ENCODE peak calls at places on chromosomes 11 and 22, in four cellular contexts. Y is H1, X is IMR-90, P is H9. I is an unnamed sample.

GRCh38 chr22:42834177-42834949 is 22.7 kb downstream of the ARFGAP3 start:
- DNase-seq in P (no peak), X (no peak), Y (no peak), I (no peak)

GRCh38 chr11:123054301-123055065 is 7.5 kb downstream of the HSPA8 start:
- DNase-seq in X (peak; percentile 73), P (peak; percentile 42), Y (no peak), I (peak; percentile 84)

GRCh38 chr22:27456696-27457503 is 344.7 kb downstream of the MN1 start:
- DNase-seq in X (peak; percentile 93), P (no peak), Y (no peak), I (peak; percentile 57)

GRCh38 chr11:18261721-18262120 is 4.3 kb upstream of the SAA1 start:
- DNase-seq in X (no peak), P (no peak), Y (no peak), I (no peak)

GRCh38 chr11:117584056-117584830 is 212.8 kb downstream of the DSCAML1 start:
- DNase-seq in X (peak; percentile 2), P (no peak), Y (no peak), I (no peak)

GRCh38 chr11:34160791-34161190 is 55.4 kb downstream of the NAT10 start:
- DNase-seq in Y (no peak), X (no peak), P (no peak), I (no peak)

GRCh38 chr11:19474954-19475811 is 234.4 kb upstream of the E2F8 start:
- DNase-seq in X (no peak), P (no peak), Y (no peak), I (peak; percentile 33)

GRCh38 chr11:34345012-34345804 is 12.6 kb downstream of the ABTB2 start:
- DNase-seq in X (peak; percentile 66), P (peak; percentile 18), Y (no peak), I (no peak)

GRCh38 chr11:25766332-25767015 is 565.5 kb upstream of the ANO3 start:
- DNase-seq in P (no peak), X (no peak), Y (no peak), I (no peak)

GRCh38 chr22:27597703-27598444 is 203.7 kb downstream of the MN1 start:
- DNase-seq in P (no peak), Y (no peak), X (no peak), I (peak; percentile 62)

GRCh38 chr11:112172362-112172994 is 2.8 kb upstream of the BCO2 start:
- DNase-seq in P (no peak), X (peak; percentile 69), Y (no peak), I (no peak)

GRCh38 chr22:25027959-25028840 is 75.7 kb downstream of the KIAA1671 start:
- DNase-seq in X (no peak), P (peak; percentile 76), Y (peak; percentile 88), I (peak; percentile 67)

GRCh38 chr11:67248653-67249052 is 17.6 kb upstream of the GRK2 start:
- DNase-seq in Y (no peak), X (no peak), P (no peak), I (peak; percentile 37)

GRCh38 chr11:103877221-103877620 is 159.2 kb upstream of the DDI1 start:
- DNase-seq in X (peak; percentile 16), Y (no peak), P (no peak), I (peak; percentile 35)

GRCh38 chr22:39938509-39938908 is 21.7 kb upstream of the TMA7B start:
- DNase-seq in X (no peak), Y (no peak), P (no peak), I (no peak)

GRCh38 chr11:3809624-3809928 is 1.2 kb downstream of the PGAP2 start:
- DNase-seq in Y (no peak), X (no peak), P (no peak), I (peak; percentile 27)

GRCh38 chr22:49450521-49450920 is 377.2 kb downstream of the BRD1 start:
- DNase-seq in P (peak; percentile 61), Y (no peak), X (no peak), I (peak; percentile 92)

GRCh38 chr11:82906236-82906635 is 4.7 kb downstream of the DDIAS start:
- DNase-seq in X (peak; percentile 43), P (no peak), Y (no peak), I (peak; percentile 22)

GRCh38 chr11:47259178-47259977 is 1.6 kb downstream of the NR1H3 start:
- DNase-seq in X (peak; percentile 30), Y (peak; percentile 85), P (peak; percentile 82), I (peak; percentile 92)

GRCh38 chr11:35211952-35212351 is 73.0 kb downstream of the CD44 start:
- DNase-seq in P (no peak), Y (no peak), X (no peak), I (no peak)

GRCh38 chr11:33690290-33691050 is 10.2 kb downstream of the C11orf91 start:
- DNase-seq in X (peak; percentile 99), P (no peak), Y (no peak), I (no peak)

GRCh38 chr11:102111011-102111786 is 952 bp downstream of the YAP1 start:
- DNase-seq in Y (peak; percentile 90), X (peak; percentile 81), P (peak; percentile 91), I (peak; percentile 96)

GRCh38 chr22:46219650-46220049 is 30.4 kb downstream of the CDPF1 start:
- DNase-seq in P (no peak), X (no peak), Y (no peak), I (no peak)

GRCh38 chr11:46315033-46315738 is 32.1 kb upstream of the DGKZ start:
- DNase-seq in X (peak; percentile 71), P (peak; percentile 93), Y (peak; percentile 95), I (peak; percentile 96)

GRCh38 chr11:70910835-70911234 is 341.5 kb downstream of the SHANK2 start:
- DNase-seq in Y (no peak), P (no peak), X (no peak), I (no peak)

GRCh38 chr11:102957953-102958352 is 2.4 kb upstream of the MMP13 start:
- DNase-seq in X (no peak), P (no peak), Y (no peak), I (no peak)

GRCh38 chr11:93216511-93217121 is 18.8 kb upstream of the SLC36A4 start:
- DNase-seq in X (no peak), P (no peak), Y (no peak), I (no peak)

GRCh38 chr11:119426142-119426541 is 3.2 kb upstream of the THY1 start:
- DNase-seq in P (no peak), X (no peak), Y (no peak), I (peak; percentile 13)

GRCh38 chr11:123493393-123494063 is 63.5 kb downstream of the GRAMD1B start:
- DNase-seq in Y (no peak), P (peak; percentile 44), X (no peak), I (peak; percentile 76)

GRCh38 chr11:64150481-64151239 is 15.3 kb downstream of the MACROD1 start:
- DNase-seq in P (no peak), X (no peak), Y (no peak), I (no peak)

GRCh38 chr11:134571301-134571700 is 159.3 kb upstream of the B3GAT1 start:
- DNase-seq in X (no peak), P (no peak), Y (peak; percentile 42), I (no peak)

GRCh38 chr11:95536049-95536448 is 253.5 kb downstream of the FAM76B start:
- DNase-seq in P (no peak), Y (no peak), X (no peak), I (no peak)

GRCh38 chr22:44620129-44620840 is 81.7 kb upstream of the PRR5 start:
- DNase-seq in Y (peak; percentile 91), P (peak; percentile 87), X (peak; percentile 50), I (peak; percentile 96)

GRCh38 chr11:38252620-38253019 is 1654.6 kb upstream of the RAG2 start:
- DNase-seq in Y (no peak), X (no peak), P (no peak), I (no peak)

GRCh38 chr11:128765571-128766530 is 72.0 kb downstream of the FLI1 start:
- DNase-seq in Y (no peak), P (no peak), X (no peak), I (no peak)
- H3K56ac ChIP-seq in Y (no peak overlapping the region), P (no peak overlapping the region), X (no peak overlapping the region), I (no peak overlapping the region)

GRCh38 chr22:17191163-17191562 is 28.1 kb downstream of the ADA2 start:
- DNase-seq in P (no peak), X (peak; percentile 55), Y (no peak), I (no peak)
- H3K56ac ChIP-seq in P (no peak overlapping the region), X (no peak overlapping the region), Y (no peak overlapping the region), I (no peak overlapping the region)

DNA sequence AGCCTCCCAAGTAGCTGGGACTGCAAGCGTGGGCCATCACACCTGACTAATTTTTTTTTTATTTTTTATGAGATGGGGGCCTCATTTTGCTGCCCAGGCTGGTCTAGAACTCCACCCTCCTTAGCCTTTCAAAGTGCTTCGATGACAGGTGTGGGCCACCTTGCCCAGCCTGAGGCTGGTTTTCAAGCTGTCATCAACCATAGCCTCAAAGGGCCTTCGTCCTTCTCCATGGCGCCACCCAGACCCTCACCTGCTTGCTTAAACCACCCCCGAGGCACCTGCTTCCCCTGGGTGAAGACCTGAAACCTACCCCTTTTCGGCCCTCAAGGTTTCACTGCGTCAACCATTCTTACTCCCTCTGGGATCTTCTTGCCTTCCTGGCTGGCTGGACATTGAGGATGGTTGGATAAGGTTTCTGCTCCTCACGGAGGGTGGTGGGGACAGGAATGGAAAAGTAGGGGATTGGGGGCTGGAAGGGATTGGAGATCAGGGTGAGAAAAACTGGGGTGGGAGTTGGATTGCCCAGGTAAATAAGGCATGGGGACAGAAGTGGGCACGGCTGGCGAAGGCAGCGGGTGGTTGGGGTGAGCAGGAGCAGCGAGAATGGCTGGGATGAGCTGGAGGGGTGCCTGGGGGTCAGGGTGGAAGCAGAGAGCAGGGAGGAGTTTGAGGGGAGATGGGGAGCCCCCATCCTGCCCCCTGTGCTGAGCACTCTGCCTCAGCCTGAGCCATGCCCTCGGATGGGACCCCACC is 2.8 kb upstream of the ACR start:
- DNase-seq in P (no peak), X (no peak), Y (no peak), I (no peak)
- H3K56ac ChIP-seq in P (no peak overlapping the region), X (no peak overlapping the region), Y (no peak overlapping the region), I (no peak overlapping the region)

DNA sequence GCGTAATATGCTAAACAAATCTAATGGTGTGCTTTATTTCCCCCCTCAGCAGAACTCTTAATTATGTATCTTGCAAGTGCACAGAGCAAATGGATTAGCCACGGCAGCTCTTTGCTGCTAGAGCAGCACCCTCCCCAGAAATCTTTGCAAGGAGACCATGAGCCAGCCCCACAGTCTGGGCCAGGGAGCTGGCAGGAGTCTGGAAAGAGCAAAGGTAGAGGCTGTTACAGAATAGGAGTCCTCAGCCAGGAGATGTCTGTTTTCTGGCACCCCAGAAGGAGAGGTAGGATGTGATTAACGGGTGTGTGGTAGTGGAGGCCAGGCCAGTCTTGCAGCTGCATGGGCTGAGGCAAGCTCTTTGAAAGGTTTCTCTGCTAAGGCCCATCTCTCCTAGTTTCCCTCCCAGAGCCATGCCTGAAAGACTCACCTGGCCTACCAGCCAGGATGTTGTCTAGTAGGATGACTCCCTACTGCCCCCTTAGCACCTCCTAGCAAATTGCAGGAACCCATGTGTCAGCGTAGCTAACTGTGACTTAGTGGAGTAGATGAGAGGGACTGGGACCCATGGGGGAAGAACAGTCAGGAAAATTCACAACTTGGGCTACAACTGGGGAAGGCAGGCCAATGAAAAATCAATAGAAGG is 557.2 kb downstream of the BUD13 start:
- DNase-seq in X (no peak), Y (peak; percentile 67), P (peak; percentile 71), I (peak; percentile 81)
- H3K56ac ChIP-seq in X (no peak overlapping the region), Y (no peak overlapping the region), P (no peak overlapping the region), I (peak overlapping the region; percentile 56)

DNA sequence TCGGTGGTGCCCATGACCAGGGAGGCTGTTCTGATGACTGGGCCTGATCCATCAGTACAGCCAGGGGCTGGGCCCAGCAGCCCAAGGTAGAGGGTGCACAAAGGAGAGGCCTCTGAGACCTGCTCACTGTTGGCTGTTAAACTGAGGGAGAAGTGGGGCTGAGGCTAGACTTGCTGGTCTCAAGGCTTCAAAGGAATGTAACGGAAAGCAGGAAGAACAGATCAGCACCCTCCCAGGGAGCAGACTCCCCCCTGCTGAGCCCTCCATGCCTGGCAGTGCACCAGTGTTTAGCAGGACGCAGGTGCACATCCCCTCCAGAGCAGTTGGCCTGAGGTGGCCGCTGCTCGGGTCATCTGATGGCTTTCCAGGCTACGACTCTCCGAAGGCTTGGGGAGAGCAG is 255.6 kb upstream of the NARS2 start:
- DNase-seq in P (peak; percentile 46), X (no peak), Y (no peak), I (peak; percentile 57)
- H3K56ac ChIP-seq in P (no peak overlapping the region), X (no peak overlapping the region), Y (no peak overlapping the region), I (no peak overlapping the region)